ENCODE peak calls at places on chromosomes 5 and 9, in six cellular contexts. Q is IMR-90, F is neuronal stem cell, X is mesenchymal stem cell, B is trophoblast cell, I is H1. G is an unnamed sample. For H3K9me3, the result is how much of the 10 kb centered on the place peaks cover.

GRCh38 chr9:34663296-34663590 is 786 bp upstream of the CCL27 start:
- DNase-seq in Q (no peak), F (no peak), X (no peak), B (peak), I (no peak), G (no peak)

GRCh38 chr5:33441241-33441844 is 578 bp downstream of the TARS1 start:
- DNase-seq in Q (peak), F (no peak), X (no peak), B (peak), I (no peak), G (no peak)

GRCh38 chr9:16277471-16277870 is 593.0 kb downstream of the BNC2 start:
- DNase-seq in Q (no peak), F (no peak), X (no peak), B (no peak), I (no peak), G (peak)

GRCh38 chr9:125404733-125405132 is 143.1 kb downstream of the GAPVD1 start:
- DNase-seq in Q (no peak), F (no peak), X (no peak), B (no peak), I (no peak), G (no peak)

GRCh38 chr9:131045300-131046092 is 36.5 kb downstream of the LAMC3 start:
- DNase-seq in Q (no peak), F (no peak), X (no peak), B (peak), I (no peak), G (no peak)

GRCh38 chr9:106753155-106753671 is 109.8 kb upstream of the ZNF462 start:
- DNase-seq in Q (peak), F (no peak), X (peak), B (no peak), I (no peak), G (no peak)

GRCh38 chr9:101791938-101792337 is 53.5 kb upstream of the GRIN3A start:
- DNase-seq in Q (no peak), F (peak), X (no peak), B (peak), I (peak), G (peak)

GRCh38 chr9:4796988-4797956 is 4.5 kb downstream of the RCL1 start:
- DNase-seq in Q (peak), F (peak), X (peak), B (peak), I (no peak), G (peak)

GRCh38 chr9:113516840-113517577 is 53.5 kb downstream of the RGS3 start:
- DNase-seq in Q (peak), F (no peak), X (no peak), B (no peak), I (no peak), G (no peak)

GRCh38 chr5:53303105-53303504 is 177.3 kb upstream of the FST start:
- DNase-seq in Q (peak), F (no peak), X (peak), B (no peak), I (no peak), G (no peak)

GRCh38 chr5:37308796-37309195 is 59.6 kb upstream of the CPLANE1 start:
- DNase-seq in Q (peak), F (no peak), X (peak), B (peak), I (no peak), G (no peak)

GRCh38 chr5:113061851-113062631 is 85.4 kb downstream of the DCP2 start:
- DNase-seq in Q (peak), F (no peak), X (peak), B (no peak), I (no peak), G (peak)

GRCh38 chr5:79845448-79846197 is 145.4 kb downstream of the MTX3 start:
- DNase-seq in Q (peak), F (no peak), X (peak), B (no peak), I (no peak), G (no peak)

GRCh38 chr9:92717201-92718085 is 47.2 kb downstream of the BICD2 start:
- DNase-seq in Q (no peak), F (no peak), X (no peak), B (no peak), I (no peak), G (no peak)

GRCh38 chr9:114112778-114113585 is 13.9 kb upstream of the KIF12 start:
- DNase-seq in Q (peak), F (no peak), X (peak), B (peak), I (no peak), G (no peak)

GRCh38 chr5:114055318-114055788 is 306.5 kb upstream of the KCNN2 start:
- DNase-seq in Q (peak), F (peak), X (peak), B (peak), I (peak), G (peak)

GRCh38 chr9:123069010-123069481 is 35.6 kb downstream of the GPR21 start:
- DNase-seq in Q (peak), F (no peak), X (no peak), B (no peak), I (no peak), G (no peak)

GRCh38 chr5:57717555-57717954 is 234.9 kb upstream of the ACTBL2 start:
- DNase-seq in Q (no peak), F (no peak), X (no peak), B (no peak), I (no peak), G (no peak)

GRCh38 chr9:34993502-34994428 is 4.2 kb downstream of the DNAJB5 start:
- DNase-seq in Q (peak), F (no peak), X (peak), B (no peak), I (no peak), G (peak)

GRCh38 chr9:93071464-93071863 is 13.0 kb downstream of the SUSD3 start:
- DNase-seq in Q (peak), F (no peak), X (peak), B (peak), I (no peak), G (peak)

GRCh38 chr9:101376117-101376866 is 8.5 kb downstream of the BAAT start:
- DNase-seq in Q (peak), F (no peak), X (no peak), B (peak), I (no peak), G (no peak)

GRCh38 chr5:32490972-32491557 is 46.5 kb upstream of the ZFR start:
- DNase-seq in Q (no peak), F (no peak), X (no peak), B (no peak), I (no peak), G (no peak)

GRCh38 chr5:143922718-143923117 is 110.8 kb downstream of the HMHB1 start:
- DNase-seq in Q (peak), F (no peak), X (peak), B (peak), I (no peak), G (no peak)

GRCh38 chr9:126773004-126773607 is 31.7 kb upstream of the ZBTB43 start:
- DNase-seq in Q (peak), F (no peak), X (peak), B (peak), I (peak), G (peak)

GRCh38 chr5:122493091-122493775 is 181.2 kb downstream of the SNCAIP start:
- DNase-seq in Q (no peak), F (no peak), X (no peak), B (no peak), I (no peak), G (no peak)

GRCh38 chr5:17222679-17223078 is 5.2 kb downstream of the BASP1 start:
- DNase-seq in Q (no peak), F (no peak), X (peak), B (peak), I (no peak), G (no peak)

GRCh38 chr9:13181652-13182051 is 97.8 kb downstream of the MPDZ start:
- DNase-seq in Q (peak), F (peak), X (peak), B (peak), I (no peak), G (no peak)

GRCh38 chr9:115262477-115262876 is 144.5 kb upstream of the TNC start:
- DNase-seq in Q (peak), F (no peak), X (peak), B (no peak), I (no peak), G (no peak)

GRCh38 chr5:140791111-140791510 is 3.5 kb upstream of the PCDHA2 start:
- DNase-seq in Q (no peak), F (no peak), X (no peak), B (no peak), I (no peak), G (no peak)
- H3K9me3 ChIP-seq in Q (under half), F (under half), X (half or more), B (under half), I (under half), G (under half)

DNA sequence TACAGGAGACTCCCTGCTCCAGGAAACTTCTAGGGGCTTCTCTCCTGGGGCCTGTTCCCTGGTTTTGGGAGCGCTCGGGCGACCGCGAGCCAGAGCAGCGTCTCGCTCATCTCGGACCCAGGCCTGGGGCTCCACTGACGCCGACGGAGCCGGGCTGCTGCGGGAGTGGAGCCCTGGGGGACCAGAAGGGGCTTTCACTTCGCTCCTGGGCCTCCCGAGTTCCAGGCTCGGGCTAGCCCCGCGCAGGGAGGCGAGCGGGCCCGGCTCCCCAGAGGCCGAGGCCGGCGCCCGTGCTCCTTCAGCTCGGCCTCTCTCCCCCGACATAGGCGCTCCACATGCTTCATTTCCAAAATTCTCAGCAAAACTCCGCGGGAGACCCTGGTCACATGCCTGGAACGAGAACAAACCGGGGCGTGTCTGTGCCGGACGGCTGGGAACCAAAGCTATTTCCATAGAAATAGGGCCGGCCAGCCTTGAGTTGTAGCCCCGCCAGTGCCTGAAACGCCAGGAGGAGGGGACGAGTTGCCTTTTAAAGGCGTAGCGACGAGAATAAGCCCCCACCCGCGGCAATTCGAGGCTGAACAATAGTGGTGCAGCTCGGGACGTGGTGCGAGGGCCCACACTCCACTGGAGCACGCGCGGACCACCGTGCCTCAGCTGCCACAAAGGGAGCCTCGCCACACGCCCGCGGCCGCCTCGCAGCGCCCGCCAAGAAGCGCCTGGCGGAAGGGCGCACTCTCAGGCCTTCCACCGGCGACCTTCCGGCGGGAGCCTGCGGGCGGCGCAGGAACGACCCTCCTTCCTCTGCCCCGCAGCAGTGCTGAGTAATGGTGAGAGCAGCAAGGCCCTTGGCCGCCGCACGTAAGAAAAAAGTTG is 1.1 kb upstream of the G3BP1 start:
- DNase-seq in Q (peak), F (peak), X (peak), B (peak), I (peak), G (peak)
- H4K8ac ChIP-seq in Q (peak), F (peak), X (peak), B (peak), I (peak), G (peak)

DNA sequence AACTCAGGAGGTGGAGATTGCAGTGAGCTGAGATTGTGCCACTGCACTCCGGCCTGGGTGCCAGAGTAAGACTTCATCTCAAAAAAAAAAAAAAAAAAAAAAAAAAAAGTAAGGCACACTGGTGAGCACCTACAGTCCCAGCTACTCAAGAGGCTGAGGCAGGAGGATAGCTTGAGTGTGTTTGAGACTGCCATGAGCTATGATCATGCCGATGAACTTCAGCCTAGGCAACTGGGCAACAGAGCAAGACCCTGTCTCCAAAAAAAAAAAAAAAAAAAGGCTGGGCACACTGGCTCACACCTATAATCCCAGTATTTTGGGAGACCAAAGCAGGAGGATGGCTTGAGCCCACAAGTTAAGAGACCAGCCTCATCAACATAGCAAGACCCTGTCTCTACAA is 20.3 kb downstream of the UIMC1 start:
- DNase-seq in Q (no peak), F (no peak), X (no peak), B (no peak), I (no peak), G (no peak)
- H3K9me3 ChIP-seq in Q (under half), F (under half), X (under half), B (under half), I (under half), G (under half)

GRCh38 chr5:72624641-72625236 is 117.5 kb upstream of the ZNF366 start:
- DNase-seq in Q (peak), F (no peak), X (peak), B (no peak), I (no peak), G (no peak)
- H4K8ac ChIP-seq in Q (peak), F (no peak), X (peak), B (no peak), I (no peak), G (no peak)

DNA sequence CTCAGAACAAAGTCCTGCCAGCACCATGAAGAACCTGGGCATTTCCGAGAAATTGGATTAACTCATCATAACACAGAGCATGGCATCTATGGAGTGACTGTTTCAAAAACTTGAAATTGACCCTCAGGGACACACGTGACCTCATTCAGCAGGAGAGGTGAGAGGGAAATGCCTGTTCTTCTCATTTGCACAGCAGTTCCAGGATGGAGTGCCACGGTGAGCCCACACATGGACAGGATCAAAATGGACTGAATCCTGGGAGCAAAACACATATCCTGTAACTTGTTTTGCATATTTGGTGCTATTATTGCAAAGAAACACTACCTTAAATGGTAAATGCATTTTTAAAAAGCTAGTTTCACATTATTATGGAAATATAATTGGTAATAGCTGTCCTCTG is 256.1 kb upstream of the IRX2 start:
- DNase-seq in Q (no peak), F (no peak), X (no peak), B (no peak), I (no peak), G (no peak)
- H3K9me3 ChIP-seq in Q (under half), F (under half), X (under half), B (under half), I (under half), G (under half)

DNA sequence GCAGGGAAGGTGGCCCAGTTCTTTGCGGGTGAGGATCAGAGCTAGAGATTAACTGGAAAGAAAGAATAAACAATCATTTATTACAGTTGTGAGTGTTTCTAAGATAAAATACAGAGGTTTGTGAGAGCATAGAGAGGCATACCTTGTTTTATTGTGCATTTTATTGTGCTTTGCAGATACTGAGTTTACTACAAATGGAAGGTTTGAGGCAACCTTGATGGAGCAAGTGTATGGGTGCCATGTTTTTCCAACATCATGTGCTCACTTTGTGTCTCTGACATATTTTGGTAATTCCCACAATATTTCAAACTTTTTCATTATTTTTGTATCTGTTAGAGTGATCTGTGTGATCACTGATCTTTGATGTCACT is 715 bp upstream of the C5orf34 start:
- DNase-seq in Q (no peak), F (no peak), X (no peak), B (no peak), I (no peak), G (no peak)
- H4K8ac ChIP-seq in Q (peak), F (no peak), X (no peak), B (peak), I (no peak), G (no peak)

DNA sequence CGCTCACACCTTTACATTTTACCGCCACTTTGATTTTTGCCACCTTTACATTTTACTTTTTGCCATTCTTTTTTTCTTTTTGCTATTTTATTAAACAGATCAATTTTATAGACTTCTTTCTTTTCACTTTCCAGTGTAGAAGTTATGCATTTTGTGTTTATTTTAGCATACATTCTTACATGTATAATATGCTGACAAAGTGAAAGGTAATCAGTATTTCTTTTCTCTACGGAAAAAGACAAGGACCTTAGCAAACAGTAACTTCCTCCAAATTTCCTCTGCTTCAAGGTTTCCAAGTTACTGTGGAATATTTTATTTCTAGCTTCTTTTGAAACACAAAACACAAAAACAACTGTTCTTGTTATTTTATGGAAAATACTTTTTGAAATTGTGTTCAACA is 97.0 kb downstream of the CEMIP2 start:
- DNase-seq in Q (no peak), F (no peak), X (no peak), B (no peak), I (no peak), G (no peak)
- H3K9me3 ChIP-seq in Q (under half), F (under half), X (under half), B (under half), I (under half), G (under half)

GRCh38 chr9:98262056-98262455 is 6.6 kb upstream of the TBC1D2 start:
- DNase-seq in Q (no peak), F (no peak), X (no peak), B (no peak), I (no peak), G (no peak)

GRCh38 chr9:98263482-98264357 is 8.3 kb upstream of the TBC1D2 start:
- DNase-seq in Q (peak), F (peak), X (peak), B (peak), I (no peak), G (peak)

GRCh38 chr9:98264510-98264909 is 9.1 kb upstream of the TBC1D2 start:
- DNase-seq in Q (no peak), F (no peak), X (no peak), B (no peak), I (no peak), G (no peak)

GRCh38 chr9:98260635-98261034 is 5.2 kb upstream of the TBC1D2 start:
- DNase-seq in Q (no peak), F (no peak), X (no peak), B (no peak), I (no peak), G (no peak)

GRCh38 chr9:98263080-98263479 is 7.6 kb upstream of the TBC1D2 start:
- DNase-seq in Q (no peak), F (no peak), X (no peak), B (no peak), I (no peak), G (no peak)
- H4K8ac ChIP-seq in Q (no peak), F (no peak), X (no peak), B (no peak), I (no peak), G (no peak)

GRCh38 chr9:88043647-88044046 is 69.3 kb upstream of the CDK20 start:
- DNase-seq in Q (no peak), F (no peak), X (no peak), B (no peak), I (no peak), G (peak)
- H3K9me3 ChIP-seq in Q (under half), F (under half), X (under half), B (under half), I (under half), G (under half)